ENCODE peak calls at places on chromosomes 2 and 18, in four cellular contexts. Y is right lobe of liver; X is kidney; G is stimulated activated CD4-positive, alpha-beta T cell treated with anti-CD3 and anti-CD28 coated beads, TNF-alpha, amount 100 ng/mL, for 1 hour. H is an unnamed sample.

GRCh38 chr2:200664770-200665494 is 79.1 kb downstream of the AOX1 start:
- DNase-seq in Y (no peak), X (no peak), G (no peak), H (no peak)

GRCh38 chr2:8477511-8478132 is 204.2 kb upstream of the ID2 start:
- DNase-seq in Y (peak), X (no peak), G (no peak), H (peak)

GRCh38 chr2:60297296-60298010 is 256.0 kb downstream of the BCL11A start:
- DNase-seq in Y (no peak), X (no peak), G (no peak), H (no peak)

GRCh38 chr2:207513577-207514257 is 16.0 kb upstream of the CREB1 start:
- DNase-seq in Y (no peak), X (no peak), G (no peak), H (no peak)

GRCh38 chr18:45993441-45993840 is 26.3 kb upstream of the EPG5 start:
- DNase-seq in Y (no peak), X (no peak), G (no peak), H (no peak)

GRCh38 chr2:188130317-188130716 is 161.4 kb upstream of the GULP1 start:
- DNase-seq in Y (no peak), X (no peak), G (no peak), H (no peak)

GRCh38 chr18:11327656-11328055 is 178.3 kb upstream of the PIEZO2 start:
- DNase-seq in Y (no peak), X (no peak), G (no peak), H (no peak)

GRCh38 chr2:61853086-61853847 is 593 bp downstream of the FAM161A start:
- DNase-seq in Y (no peak), X (no peak), G (no peak), H (no peak)

GRCh38 chr2:80530442-80531064 is 226.0 kb upstream of the LRRTM1 start:
- DNase-seq in Y (no peak), X (no peak), G (no peak), H (no peak)

GRCh38 chr2:36246320-36246990 is 109.1 kb upstream of the CRIM1 start:
- DNase-seq in Y (no peak), X (no peak), G (no peak), H (no peak)

GRCh38 chr2:219358170-219359075 is 25.9 kb upstream of the RESP18 start:
- DNase-seq in Y (no peak), X (no peak), G (no peak), H (no peak)

GRCh38 chr2:24820598-24821432 is 27.6 kb downstream of the CENPO start:
- DNase-seq in Y (no peak), X (no peak), G (no peak), H (no peak)

GRCh38 chr2:75466708-75467311 is 93.9 kb downstream of the EVA1A start:
- DNase-seq in Y (peak), X (no peak), G (no peak), H (peak)

GRCh38 chr2:163198972-163199371 is 360.4 kb upstream of the KCNH7 start:
- DNase-seq in Y (no peak), X (no peak), G (no peak), H (no peak)

GRCh38 chr2:120793682-120794403 is 58.2 kb downstream of the GLI2 start:
- DNase-seq in Y (no peak), X (no peak), G (no peak), H (no peak)

GRCh38 chr2:62055724-62056336 is 140.1 kb upstream of the B3GNT2 start:
- DNase-seq in Y (no peak), X (no peak), G (no peak), H (no peak)

GRCh38 chr2:140801311-140801710 is 1329.5 kb downstream of the LRP1B start:
- DNase-seq in Y (no peak), X (no peak), G (no peak), H (no peak)

GRCh38 chr2:239244625-239245024 is 156.2 kb downstream of the HDAC4 start:
- DNase-seq in Y (peak), X (no peak), G (no peak), H (no peak)

GRCh38 chr2:86825020-86825727 is 34.5 kb upstream of the CD8A start:
- DNase-seq in Y (no peak), X (no peak), G (no peak), H (no peak)

GRCh38 chr2:8121826-8122505 is 559.9 kb upstream of the ID2 start:
- DNase-seq in Y (no peak), X (no peak), G (no peak), H (no peak)

GRCh38 chr18:48846423-48846932 is 104.3 kb downstream of the SMAD7 start:
- DNase-seq in Y (no peak), X (no peak), G (no peak), H (no peak)

GRCh38 chr2:227655454-227655853 is 11.2 kb upstream of the SCYGR5 start:
- DNase-seq in Y (no peak), X (no peak), G (no peak), H (no peak)

GRCh38 chr2:46010925-46011490 is 286.2 kb upstream of the EPAS1 start:
- DNase-seq in Y (no peak), X (no peak), G (no peak), H (no peak)

GRCh38 chr2:68385232-68385906 is 20.3 kb downstream of the PLEK start:
- DNase-seq in Y (no peak), X (no peak), G (no peak), H (no peak)

GRCh38 chr2:200350796-200351195 is 44.3 kb downstream of the SPATS2L start:
- DNase-seq in Y (no peak), X (no peak), G (no peak), H (no peak)

GRCh38 chr18:25621682-25622081 is 269.7 kb upstream of the ZNF521 start:
- DNase-seq in Y (no peak), X (no peak), G (no peak), H (no peak)

GRCh38 chr2:82790277-82791021 is 1668.6 kb downstream of the SUCLG1 start:
- DNase-seq in Y (peak), X (peak), G (no peak), H (no peak)

GRCh38 chr2:98455494-98455976 is 10.9 kb downstream of the INPP4A start:
- DNase-seq in Y (no peak), X (no peak), G (no peak), H (no peak)

GRCh38 chr2:120322329-120322728 is 23.6 kb upstream of the INHBB start:
- DNase-seq in Y (no peak), X (peak), G (no peak), H (no peak)

GRCh38 chr2:48510329-48510728 is 19.6 kb upstream of the STON1 start:
- DNase-seq in Y (no peak), X (no peak), G (no peak), H (no peak)

GRCh38 chr2:21356857-21357255 is 233.1 kb downstream of the TDRD15 start:
- DNase-seq in Y (no peak), X (no peak), G (no peak), H (no peak)

GRCh38 chr2:128041561-128041960 is 13.7 kb upstream of the SAP130 start:
- DNase-seq in Y (no peak), X (no peak), G (no peak), H (no peak)

GRCh38 chr2:98153402-98153938 is 66.5 kb downstream of the VWA3B start:
- DNase-seq in Y (no peak), X (no peak), G (no peak), H (no peak)

GRCh38 chr18:3177902-3178687 is 41.7 kb downstream of the MYOM1 start:
- DNase-seq in Y (no peak), X (no peak), G (no peak), H (peak)

GRCh38 chr2:38315707-38316333 is 61.3 kb downstream of the ATL2 start:
- DNase-seq in Y (no peak), X (no peak), G (no peak), H (no peak)